ENCODE peak calls at places on chromosomes 4 and X, in six cellular contexts. L is HL-60, V is GM13977, T is AG04449, E is lower lobe of right lung, Y is omental fat pad. W is an unnamed sample.
A peak's percentile ranks its signal among the peaks of the same experiment; 100 is the strongest.

GRCh38 chr4:86307432-86307831 is 52.4 kb downstream of the MAPK10 start:
- DNase-seq in L (no peak), V (no peak), T (no peak), E (no peak), Y (no peak), W (no peak)

GRCh38 chr4:37737456-37737855 is 51.3 kb upstream of the RELL1 start:
- DNase-seq in L (no peak), V (no peak), T (peak; percentile 14), E (no peak), Y (no peak), W (no peak)

GRCh38 chrX:142688256-142688655 is 337.5 kb upstream of the SPANXN4 start:
- DNase-seq in L (no peak), V (no peak), T (no peak), E (no peak), Y (no peak), W (no peak)

GRCh38 chrX:101507372-101507771 is 22.1 kb downstream of the ARMCX4 start:
- DNase-seq in L (no peak), V (no peak), T (no peak), E (no peak), Y (no peak), W (no peak)

GRCh38 chrX:88135735-88136134 is 611.3 kb upstream of the CPXCR1 start:
- DNase-seq in L (no peak), V (no peak), T (no peak), E (no peak), Y (no peak), W (no peak)

GRCh38 chrX:78321809-78322208 is 5.6 kb downstream of the CYSLTR1 start:
- DNase-seq in L (peak; percentile 78), V (peak; percentile 14), T (no peak), E (peak; percentile 53), Y (no peak), W (peak; percentile 39)

GRCh38 chrX:39821011-39821708 is 276.6 kb downstream of the BCOR start:
- DNase-seq in L (no peak), V (peak; percentile 65), T (no peak), E (no peak), Y (no peak), W (no peak)

GRCh38 chr4:183348706-183349659 is 26.8 kb upstream of the CLDN24 start:
- DNase-seq in L (no peak), V (no peak), T (peak; percentile 93), E (no peak), Y (no peak), W (no peak)

GRCh38 chrX:152642931-152643525 is 5.3 kb downstream of the GABRQ start:
- DNase-seq in L (no peak), V (no peak), T (no peak), E (no peak), Y (no peak), W (no peak)

GRCh38 chrX:42028113-42028512 is 104.8 kb upstream of the CASK start:
- DNase-seq in L (no peak), V (no peak), T (no peak), E (no peak), Y (no peak), W (no peak)

GRCh38 chr4:82745173-82745842 is 53.3 kb downstream of the SCD5 start:
- DNase-seq in L (no peak), V (no peak), T (peak; percentile 85), E (no peak), Y (no peak), W (no peak)

GRCh38 chr4:123561525-123561924 is 164.9 kb downstream of the SPRY1 start:
- DNase-seq in L (no peak), V (no peak), T (no peak), E (no peak), Y (no peak), W (no peak)

GRCh38 chr4:14787894-14788293 is 214.4 kb upstream of the CPEB2 start:
- DNase-seq in L (no peak), V (no peak), T (no peak), E (no peak), Y (no peak), W (no peak)

GRCh38 chr4:149765630-149766029 is 50.0 kb downstream of the IQCM start:
- DNase-seq in L (peak; percentile 76), V (no peak), T (no peak), E (no peak), Y (no peak), W (no peak)

GRCh38 chr4:71406459-71406963 is 67.7 kb downstream of the SLC4A4 start:
- DNase-seq in L (no peak), V (no peak), T (no peak), E (no peak), Y (no peak), W (no peak)

GRCh38 chrX:47644557-47645091 is 5.7 kb downstream of the ELK1 start:
- DNase-seq in L (no peak), V (no peak), T (no peak), E (no peak), Y (no peak), W (no peak)

GRCh38 chr4:110850461-110851447 is 227.9 kb upstream of the PITX2 start:
- DNase-seq in L (no peak), V (no peak), T (no peak), E (no peak), Y (no peak), W (no peak)

GRCh38 chr4:177367336-177367735 is 57.7 kb downstream of the NEIL3 start:
- DNase-seq in L (no peak), V (no peak), T (no peak), E (no peak), Y (no peak), W (no peak)

GRCh38 chr4:2834001-2834921 is 9.4 kb upstream of the ADD1 start:
- DNase-seq in L (no peak), V (peak; percentile 13), T (no peak), E (peak; percentile 28), Y (peak; percentile 18), W (no peak)

GRCh38 chr4:31362756-31363155 is 642.6 kb downstream of the PCDH7 start:
- DNase-seq in L (no peak), V (no peak), T (no peak), E (no peak), Y (no peak), W (no peak)

GRCh38 chr4:48558026-48558425 is 68.0 kb downstream of the ZAR1 start:
- DNase-seq in L (no peak), V (no peak), T (no peak), E (no peak), Y (no peak), W (no peak)

GRCh38 chr4:76233967-76234678 is 17.4 kb upstream of the FAM47E start:
- DNase-seq in L (no peak), V (no peak), T (no peak), E (peak; percentile 62), Y (no peak), W (no peak)

GRCh38 chr4:76485450-76485849 is 50.4 kb downstream of the SHROOM3 start:
- DNase-seq in L (no peak), V (no peak), T (no peak), E (no peak), Y (no peak), W (no peak)

GRCh38 chr4:140233811-140234696 is 80.1 kb upstream of the MAML3 start:
- DNase-seq in L (no peak), V (no peak), T (no peak), E (no peak), Y (no peak), W (no peak)

GRCh38 chrX:86946569-86946968 is 571.0 kb upstream of the KLHL4 start:
- DNase-seq in L (no peak), V (peak; percentile 20), T (no peak), E (no peak), Y (no peak), W (no peak)

GRCh38 chrX:149759824-149760223 is 14.0 kb upstream of the HSFX1 start:
- DNase-seq in L (no peak), V (no peak), T (no peak), E (no peak), Y (no peak), W (no peak)

GRCh38 chr4:187602339-187603092 is 393.1 kb upstream of the ZFP42 start:
- DNase-seq in L (no peak), V (no peak), T (no peak), E (no peak), Y (no peak), W (no peak)

GRCh38 chr4:139773560-139774318 is 108.1 kb downstream of the MGST2 start:
- DNase-seq in L (no peak), V (no peak), T (no peak), E (no peak), Y (no peak), W (no peak)

DNA sequence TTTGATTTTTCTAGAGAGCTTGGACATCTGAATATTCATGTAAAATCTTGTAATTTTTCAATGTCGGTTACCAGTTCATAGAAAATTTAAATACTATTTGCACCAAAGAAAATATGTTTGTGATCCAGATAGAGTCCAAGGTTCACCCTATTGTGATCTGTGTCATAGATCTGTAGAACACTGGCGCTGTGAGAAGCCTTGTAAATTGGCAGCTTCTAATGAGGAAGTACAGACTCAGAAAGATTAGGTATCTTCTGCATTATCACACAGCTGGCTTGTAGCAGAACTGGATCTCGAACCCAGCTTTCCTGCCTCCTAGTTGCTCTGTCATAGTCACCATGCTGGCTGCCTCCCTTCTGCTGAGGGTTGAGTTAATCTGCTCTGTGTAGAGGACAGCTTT is 106.5 kb upstream of the PAK3 start:
- DNase-seq in L (no peak), V (no peak), T (no peak), E (no peak), Y (no peak), W (no peak)
- TF ChIP-seq CTCF in L (no peak), V (no peak), T (no peak), E (no peak), Y (no peak), W (no peak)

DNA sequence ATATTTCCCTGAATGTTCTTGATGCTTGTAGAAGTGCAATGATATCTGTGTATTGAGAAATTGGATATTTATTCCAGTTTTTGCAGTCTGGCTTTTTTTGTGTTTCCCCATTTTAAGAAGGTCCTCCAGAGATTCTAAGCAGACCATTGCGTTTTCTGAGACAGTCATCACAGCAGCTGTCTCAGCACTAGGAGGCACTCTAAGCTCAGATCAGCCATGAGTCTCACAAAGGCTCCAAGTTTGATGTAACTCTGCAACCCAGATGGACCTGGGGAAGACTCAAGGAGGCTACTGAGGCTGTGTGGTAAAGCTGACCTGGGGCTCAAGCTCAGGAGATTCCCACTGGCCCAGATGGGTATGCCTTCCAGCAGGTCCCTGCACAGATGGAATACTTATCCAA is 89.3 kb upstream of the CYLC1 start:
- DNase-seq in L (no peak), V (no peak), T (no peak), E (no peak), Y (no peak), W (no peak)
- TF ChIP-seq CTCF in L (peak; percentile 4), V (peak; percentile 34), T (no peak), E (no peak), Y (no peak), W (no peak)

GRCh38 chrX:12379666-12380065 is 241.4 kb downstream of the FRMPD4 start:
- DNase-seq in L (no peak), V (no peak), T (no peak), E (no peak), Y (no peak), W (no peak)

GRCh38 chrX:12378263-12378662 is 240.0 kb downstream of the FRMPD4 start:
- DNase-seq in L (no peak), V (no peak), T (no peak), E (no peak), Y (no peak), W (no peak)

GRCh38 chrX:12378706-12379105 is 240.4 kb downstream of the FRMPD4 start:
- DNase-seq in L (no peak), V (no peak), T (no peak), E (no peak), Y (no peak), W (no peak)

GRCh38 chrX:12383196-12383595 is 244.9 kb downstream of the FRMPD4 start:
- DNase-seq in L (no peak), V (no peak), T (no peak), E (no peak), Y (no peak), W (no peak)
- TF ChIP-seq CTCF in L (no peak), V (peak; percentile 23), T (peak; percentile 2), E (no peak), Y (no peak), W (no peak)

GRCh38 chrX:114774691-114775090 is 190.8 kb downstream of the HTR2C start:
- DNase-seq in L (no peak), V (no peak), T (no peak), E (no peak), Y (no peak), W (no peak)
- TF ChIP-seq CTCF in L (no peak), V (no peak), T (no peak), E (no peak), Y (no peak), W (no peak)